ENCODE peak calls at places on chromosomes 11 and 22, in five cellular contexts. P is mesendoderm, K is IMR-90, H is H9, X is neuronal stem cell. W is an unnamed sample.

GRCh38 chr11:72085836-72086475 is 5.3 kb downstream of the LRRC51 start:
- DNase-seq in K (no peak), H (no peak), X (no peak), P (peak; percentile 70), W (no peak)

GRCh38 chr11:57802411-57802810 is 40.8 kb downstream of the CTNND1 start:
- DNase-seq in K (no peak), X (no peak), P (no peak), H (no peak), W (no peak)

GRCh38 chr22:37462983-37463382 is 23.2 kb downstream of the MFNG start:
- DNase-seq in X (peak; percentile 57), P (peak; percentile 74), K (peak; percentile 49), H (peak; percentile 72), W (peak; percentile 64)

GRCh38 chr11:33936745-33937612 is 45.1 kb upstream of the LMO2 start:
- DNase-seq in K (peak; percentile 55), P (peak; percentile 31), H (no peak), X (no peak), W (peak; percentile 78)

GRCh38 chr11:13837286-13837685 is 125.2 kb upstream of the SPON1 start:
- DNase-seq in X (no peak), P (no peak), K (peak; percentile 22), H (no peak), W (no peak)

GRCh38 chr22:37172266-37173245 is 15.5 kb downstream of the C1QTNF6 start:
- DNase-seq in P (no peak), X (no peak), H (no peak), K (no peak), W (no peak)

GRCh38 chr22:34333285-34333684 is 413.0 kb upstream of the LARGE1 start:
- DNase-seq in K (no peak), X (no peak), P (no peak), H (peak; percentile 39), W (no peak)

GRCh38 chr11:110463153-110463552 is 33.4 kb downstream of the FDX1 start:
- DNase-seq in K (peak; percentile 66), P (peak; percentile 64), H (peak; percentile 58), X (peak; percentile 23), W (peak; percentile 52)

GRCh38 chr11:44989831-44990566 is 39.3 kb upstream of the TP53I11 start:
- DNase-seq in K (no peak), X (no peak), P (no peak), H (peak; percentile 10), W (no peak)

GRCh38 chr11:11992257-11992690 is 16.2 kb downstream of the DKK3 start:
- DNase-seq in P (peak; percentile 99), K (no peak), H (no peak), X (no peak), W (peak; percentile 66)

GRCh38 chr22:35970601-35971417 is 57.8 kb downstream of the RBFOX2 start:
- DNase-seq in K (no peak), H (no peak), X (no peak), P (no peak), W (no peak)

GRCh38 chr11:43197357-43197756 is 114.4 kb upstream of the API5 start:
- DNase-seq in P (peak; percentile 4), K (no peak), H (no peak), X (no peak), W (no peak)
- H2BK120ac ChIP-seq in P (no peak overlapping the region), K (no peak overlapping the region), H (no peak overlapping the region), X (no peak overlapping the region), W (no peak overlapping the region)

DNA sequence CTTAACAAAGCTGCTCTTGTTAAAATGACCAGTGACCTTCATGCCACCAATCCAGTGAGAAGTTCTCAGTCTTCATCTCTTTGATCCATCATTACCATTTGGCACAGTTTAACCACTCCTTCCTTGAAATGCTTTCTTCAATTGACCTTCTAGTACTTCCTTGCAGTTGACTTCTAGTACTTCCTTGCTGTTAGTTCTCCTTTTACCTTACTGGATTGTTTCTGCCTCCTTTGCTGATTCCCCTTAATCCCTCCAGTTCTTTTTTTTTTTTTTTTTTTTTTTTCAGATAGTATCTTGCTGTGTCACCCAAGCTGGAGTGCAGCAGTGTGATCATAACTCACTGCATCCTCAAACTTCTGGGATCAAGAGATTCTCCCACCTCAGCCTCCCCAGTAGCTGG is 66.0 kb upstream of the HORMAD2 start:
- DNase-seq in P (no peak), H (no peak), X (no peak), K (no peak), W (no peak)
- H3K4me1 ChIP-seq in P (no peaks in the 10 kb centered on the region), H (no peaks in the 10 kb centered on the region), X (no peaks in the 10 kb centered on the region), K (peaks cover 24% of the 10 kb centered on the region), W (peaks cover 11% of the 10 kb centered on the region)

DNA sequence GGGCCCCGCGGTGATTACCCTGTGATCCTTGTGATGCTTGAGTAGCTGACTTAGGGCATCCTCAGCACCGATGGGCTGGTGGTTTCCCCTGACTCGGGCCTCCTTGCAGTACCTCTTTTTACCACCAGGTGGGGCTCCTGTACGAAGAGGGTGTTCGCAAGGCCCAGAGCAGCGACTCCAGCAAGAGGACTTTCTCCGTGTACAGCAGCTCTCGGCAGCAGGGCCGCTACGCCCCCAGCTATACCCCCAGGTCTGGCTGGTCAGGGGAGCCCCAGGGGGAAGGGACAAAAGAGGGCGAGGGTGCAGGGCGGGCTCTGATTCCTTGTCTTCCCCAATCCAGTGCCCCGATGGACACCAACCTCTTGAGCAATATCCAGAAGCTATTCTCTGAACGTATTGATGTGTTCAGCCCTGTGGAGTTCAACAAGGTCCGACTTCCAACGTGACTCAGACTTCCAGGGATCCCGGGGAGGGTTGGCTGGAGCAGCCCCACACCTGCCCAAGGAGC is 1.3 kb upstream of the TM7SF2 start:
- DNase-seq in P (peak; percentile 88), K (peak; percentile 74), H (peak; percentile 92), X (peak; percentile 85), W (peak; percentile 85)
- H2BK120ac ChIP-seq in P (no peak overlapping the region), K (no peak overlapping the region), H (no peak overlapping the region), X (no peak overlapping the region), W (no peak overlapping the region)

DNA sequence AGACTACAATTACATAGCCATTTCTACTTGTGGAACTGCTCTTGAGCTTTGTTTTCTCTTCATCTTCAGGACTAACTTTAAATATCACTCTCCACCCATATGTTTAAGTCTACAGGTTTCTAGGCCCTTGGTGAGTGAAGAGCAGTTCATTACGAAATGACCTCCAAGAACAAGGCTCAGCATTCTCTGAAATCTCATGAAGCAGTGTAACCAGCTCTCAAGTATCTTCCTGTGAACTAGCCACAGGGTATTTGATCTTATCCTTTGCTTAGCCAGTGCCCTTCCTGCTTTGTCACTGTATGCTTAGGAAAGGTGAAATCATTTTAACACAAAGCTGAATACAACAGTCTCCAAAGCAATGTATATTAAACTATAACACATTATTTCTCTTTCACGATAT is 20.4 kb upstream of the LYVE1 start:
- DNase-seq in H (no peak), X (no peak), P (peak; percentile 67), K (no peak), W (peak; percentile 49)
- H3K4me1 ChIP-seq in H (no peaks in the 10 kb centered on the region), X (no peaks in the 10 kb centered on the region), P (no peaks in the 10 kb centered on the region), K (peaks cover 25% of the 10 kb centered on the region), W (peaks cover 2% of the 10 kb centered on the region)

DNA sequence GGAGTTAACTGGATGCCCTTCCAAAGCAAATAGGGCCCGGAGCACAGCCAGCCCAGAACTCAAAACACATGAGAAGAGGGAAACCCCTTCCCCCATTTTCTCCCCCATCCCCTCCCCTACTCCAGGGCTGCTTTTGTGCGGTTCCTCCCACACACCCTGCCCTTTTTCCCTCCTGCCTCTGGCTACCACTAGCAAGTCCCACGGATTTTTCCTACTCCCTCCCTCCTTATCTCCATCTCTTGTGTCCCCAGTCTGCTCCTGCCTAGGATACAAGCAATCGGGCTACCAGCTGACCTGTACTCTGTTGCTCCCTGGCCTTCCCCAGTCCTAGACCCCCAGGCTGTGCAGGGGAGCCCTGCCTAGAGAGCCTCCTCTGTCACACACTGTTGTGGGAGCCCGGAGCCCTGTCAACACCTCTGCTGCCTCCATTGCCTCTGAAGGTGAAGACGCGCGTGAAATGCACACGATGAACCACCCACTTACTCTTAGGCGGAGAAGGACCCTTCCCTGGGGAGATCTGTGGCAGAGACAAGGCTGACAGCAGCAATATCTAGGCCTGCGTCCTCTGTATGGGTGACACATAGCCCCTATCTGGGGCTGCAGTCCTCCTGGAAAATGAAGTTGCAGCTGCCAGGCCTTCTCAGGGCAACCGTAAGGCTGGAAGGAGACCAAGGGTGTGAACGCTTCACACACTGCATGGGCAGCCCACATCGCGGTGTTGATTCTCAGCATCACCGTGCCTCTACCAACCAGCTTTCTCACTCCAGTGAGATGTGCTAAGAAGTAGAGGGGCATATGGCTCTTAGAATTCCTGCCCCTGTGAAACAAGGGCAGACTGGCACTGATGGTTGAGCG is 282.7 kb downstream of the MN1 start:
- DNase-seq in X (no peak), K (peak; percentile 16), P (no peak), H (no peak), W (no peak)
- H2BK120ac ChIP-seq in X (peak overlapping the region; percentile 45), K (no peak overlapping the region), P (no peak overlapping the region), H (no peak overlapping the region), W (no peak overlapping the region)

DNA sequence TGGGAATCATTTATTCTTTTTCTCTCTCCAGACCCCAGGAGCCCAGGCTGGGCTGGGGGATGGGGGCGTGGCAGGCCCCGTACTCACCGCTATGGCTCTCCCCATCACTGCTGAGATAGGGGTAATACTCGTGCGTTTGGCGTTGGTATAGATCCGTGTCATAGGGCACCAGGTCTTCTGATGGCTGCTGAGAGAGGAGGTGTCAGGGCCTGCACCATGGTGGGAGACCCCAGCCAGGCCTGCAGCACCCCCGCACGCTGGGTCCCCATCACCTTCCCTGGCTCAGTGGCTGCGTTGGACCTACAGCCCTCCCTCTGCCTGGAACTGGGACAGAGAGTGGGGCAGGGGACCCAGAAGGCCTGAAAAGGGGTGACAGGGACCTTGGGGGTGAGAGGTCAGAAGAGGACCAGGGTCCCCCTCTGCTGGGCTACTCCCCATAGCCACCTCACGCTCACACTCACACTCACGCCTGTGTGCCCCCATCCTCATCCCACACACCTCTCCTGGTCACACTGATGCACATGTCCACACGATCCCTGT is 2.7 kb downstream of the SPI1 start:
- DNase-seq in X (no peak), H (no peak), P (no peak), K (no peak), W (no peak)
- H3K4me1 ChIP-seq in X (peaks cover 4% of the 10 kb centered on the region), H (no peaks in the 10 kb centered on the region), P (peaks cover 5% of the 10 kb centered on the region), K (peaks cover 5% of the 10 kb centered on the region), W (peaks cover 23% of the 10 kb centered on the region)

GRCh38 chr11:62574363-62575057 is 819 bp upstream of the EEF1G start:
- DNase-seq in H (no peak), P (no peak), X (no peak), K (peak; percentile 29), W (no peak)
- H2BK120ac ChIP-seq in H (no peak overlapping the region), P (no peak overlapping the region), X (no peak overlapping the region), K (peak overlapping the region; percentile 69), W (peak overlapping the region; percentile 80)

DNA sequence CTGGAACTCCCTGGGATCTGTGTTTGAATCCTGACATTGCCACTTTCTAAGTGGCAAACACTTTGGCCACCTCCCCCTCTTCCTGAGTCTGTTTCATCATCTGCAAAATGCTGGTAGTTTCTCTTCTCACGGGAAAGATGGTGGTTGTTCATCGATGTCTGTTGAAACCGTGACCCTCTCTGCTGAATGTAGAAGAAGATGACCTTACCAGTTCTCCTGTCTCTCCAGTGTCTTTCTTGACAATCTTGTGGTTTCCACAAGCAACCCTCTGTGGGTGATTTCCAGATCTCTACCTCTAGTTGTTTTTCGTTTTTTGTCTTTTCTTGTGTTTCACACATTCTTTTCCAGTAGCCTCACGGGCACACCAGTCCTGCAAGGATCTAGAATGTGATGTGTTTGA is 27.5 kb downstream of the ZBTB16 start:
- DNase-seq in K (no peak), X (no peak), P (no peak), H (no peak), W (no peak)
- H3K4me1 ChIP-seq in K (no peaks in the 10 kb centered on the region), X (peaks cover 18% of the 10 kb centered on the region), P (no peaks in the 10 kb centered on the region), H (no peaks in the 10 kb centered on the region), W (no peaks in the 10 kb centered on the region)

W was measured in mesenchymal stem cell.